ENCODE peak calls at places on chromosomes 5 and 9, in seven cellular contexts. D is K562, H is SK-N-SH, I is transverse colon, G is sigmoid colon, U is HCT116, J is prostate gland. O is an unnamed sample.

GRCh38 chr5:9046756-9047481 is 499.0 kb downstream of the SEMA5A start:
- DNase-seq in D (no peak), H (no peak), I (no peak), G (no peak), U (no peak), J (no peak), O (peak; percentile 55)

GRCh38 chr5:68315679-68316271 is 100.2 kb downstream of the PIK3R1 start:
- DNase-seq in D (no peak), H (no peak), I (peak; percentile 24), G (no peak), U (no peak), J (no peak), O (no peak)

GRCh38 chr9:215631-216155 is 1.0 kb downstream of the DOCK8 start:
- DNase-seq in D (no peak), H (no peak), I (no peak), G (no peak), U (no peak), J (no peak), O (no peak)

GRCh38 chr5:74685979-74686631 is 1.1 kb downstream of the HEXB start:
- DNase-seq in D (peak; percentile 64), H (peak; percentile 21), I (no peak), G (no peak), U (no peak), J (no peak), O (peak; percentile 32)

GRCh38 chr5:54083851-54084250 is 226.5 kb downstream of the ARL15 start:
- DNase-seq in D (no peak), H (no peak), I (no peak), G (no peak), U (no peak), J (no peak), O (no peak)

GRCh38 chr5:122112733-122113558 is 16.4 kb upstream of the ZNF474 start:
- DNase-seq in D (peak; percentile 93), H (no peak), I (no peak), G (no peak), U (no peak), J (no peak), O (no peak)

GRCh38 chr9:87148391-87149237 is 201.3 kb upstream of the GAS1 start:
- DNase-seq in D (peak; percentile 27), H (peak; percentile 81), I (peak; percentile 52), G (peak; percentile 91), U (no peak), J (peak; percentile 43), O (peak; percentile 69)

GRCh38 chr5:55734658-55735057 is 3.2 kb upstream of the DDX4 start:
- DNase-seq in D (no peak), H (no peak), I (no peak), G (no peak), U (no peak), J (no peak), O (no peak)

GRCh38 chr5:8756498-8757084 is 789.3 kb downstream of the SEMA5A start:
- DNase-seq in D (peak; percentile 3), H (peak; percentile 33), I (peak; percentile 8), G (no peak), U (no peak), J (peak; percentile 19), O (peak; percentile 29)

GRCh38 chr9:93824386-93825294 is 130.5 kb downstream of the BARX1 start:
- DNase-seq in D (no peak), H (peak; percentile 6), I (no peak), G (peak; percentile 24), U (no peak), J (no peak), O (no peak)

GRCh38 chr9:23073136-23073535 is 626.5 kb downstream of the DMRTA1 start:
- DNase-seq in D (no peak), H (no peak), I (no peak), G (no peak), U (no peak), J (no peak), O (peak; percentile 15)

GRCh38 chr5:154110781-154111180 is 72.0 kb downstream of the MFAP3 start:
- DNase-seq in D (no peak), H (no peak), I (no peak), G (no peak), U (no peak), J (no peak), O (no peak)

GRCh38 chr5:125894383-125894782 is 528.8 kb upstream of the GRAMD2B start:
- DNase-seq in D (no peak), H (no peak), I (no peak), G (no peak), U (no peak), J (peak; percentile 15), O (no peak)

GRCh38 chr5:14569948-14570691 is 11.5 kb upstream of the OTULINL start:
- DNase-seq in D (no peak), H (no peak), I (no peak), G (no peak), U (no peak), J (no peak), O (no peak)

GRCh38 chr5:160088805-160089204 is 30.4 kb downstream of the PWWP2A start:
- DNase-seq in D (no peak), H (no peak), I (no peak), G (no peak), U (no peak), J (no peak), O (no peak)

GRCh38 chr5:116763987-116764866 is 189.6 kb upstream of the SEMA6A start:
- DNase-seq in D (no peak), H (no peak), I (no peak), G (no peak), U (no peak), J (no peak), O (no peak)

GRCh38 chr5:116764941-116765340 is 190.3 kb upstream of the SEMA6A start:
- DNase-seq in D (no peak), H (no peak), I (no peak), G (no peak), U (no peak), J (no peak), O (no peak)

GRCh38 chr5:116769470-116769869 is 194.8 kb upstream of the SEMA6A start:
- DNase-seq in D (no peak), H (no peak), I (no peak), G (no peak), U (no peak), J (no peak), O (no peak)

GRCh38 chr5:116765441-116765840 is 190.8 kb upstream of the SEMA6A start:
- DNase-seq in D (no peak), H (no peak), I (no peak), G (no peak), U (no peak), J (no peak), O (no peak)

GRCh38 chr5:116766470-116766947 is 191.9 kb upstream of the SEMA6A start:
- DNase-seq in D (peak; percentile 31), H (no peak), I (no peak), G (peak; percentile 77), U (peak; percentile 69), J (no peak), O (no peak)
- TF ChIP-seq POLR2AphosphoS5 in D (no peak), H (no peak), I (no peak), G (no peak), U (peak; percentile 45), J (no peak), O (no peak)

DNA sequence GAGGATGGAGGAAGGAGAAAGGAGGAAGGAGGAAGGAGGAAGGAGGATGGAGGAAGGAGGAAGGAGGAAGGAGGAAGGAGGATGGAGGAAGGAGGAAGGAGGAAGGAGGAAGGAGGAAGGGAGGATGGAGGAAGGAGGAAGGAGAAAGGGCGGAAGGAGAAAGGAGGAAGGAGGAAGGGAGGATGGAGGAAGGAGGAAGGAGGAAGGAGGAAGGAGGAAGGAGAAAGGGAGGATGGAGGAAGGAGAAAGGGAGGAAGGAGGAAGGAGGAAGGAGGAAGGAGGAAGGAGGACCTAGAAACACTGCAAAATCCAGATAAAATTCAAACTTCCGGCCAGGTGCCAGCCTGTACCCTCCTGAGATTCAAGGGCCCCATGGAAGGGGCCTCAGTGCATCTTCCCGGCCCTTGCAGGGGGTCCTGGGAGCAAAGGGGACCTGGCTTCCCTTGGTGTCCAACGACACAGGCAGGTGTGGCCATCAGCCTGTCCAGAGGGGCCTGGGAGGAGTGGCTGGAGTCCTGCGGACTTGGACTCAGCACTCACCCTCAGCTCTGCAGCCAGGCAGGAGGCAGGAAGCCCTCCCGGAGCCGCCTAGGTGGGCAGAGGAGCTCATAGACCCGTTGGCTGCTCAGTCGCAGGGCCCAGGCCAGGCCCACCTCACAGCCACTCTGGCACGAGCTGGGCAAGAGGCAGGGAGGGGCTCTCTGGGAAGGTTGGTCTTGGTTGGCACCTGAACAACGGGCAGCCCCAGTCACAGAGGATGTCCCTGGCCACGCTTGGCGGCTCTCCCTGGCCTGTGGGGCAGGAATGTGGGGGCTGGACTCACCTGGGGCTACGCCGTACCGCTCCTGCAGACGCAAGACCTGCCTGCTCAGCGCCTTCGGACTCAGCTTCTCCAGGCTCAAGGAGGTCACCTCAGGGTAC is 53.6 kb upstream of the NRARP start:
- DNase-seq in D (no peak), H (no peak), I (no peak), G (no peak), U (no peak), J (no peak), O (no peak)
- H3K4me1 ChIP-seq in D (peaks cover 36% of the 10 kb centered on the region), H (no peaks in the 10 kb centered on the region), I (no peaks in the 10 kb centered on the region), G (no peaks in the 10 kb centered on the region), U (no peaks in the 10 kb centered on the region), J (no peaks in the 10 kb centered on the region), O (peaks cover 16% of the 10 kb centered on the region)

GRCh38 chr9:37410969-37411785 is 11.3 kb upstream of the GRHPR start:
- DNase-seq in D (peak; percentile 72), H (no peak), I (no peak), G (no peak), U (no peak), J (no peak), O (no peak)
- TF ChIP-seq POLR2AphosphoS5 in D (no peak), H (no peak), I (no peak), G (no peak), U (no peak), J (no peak), O (no peak)

DNA sequence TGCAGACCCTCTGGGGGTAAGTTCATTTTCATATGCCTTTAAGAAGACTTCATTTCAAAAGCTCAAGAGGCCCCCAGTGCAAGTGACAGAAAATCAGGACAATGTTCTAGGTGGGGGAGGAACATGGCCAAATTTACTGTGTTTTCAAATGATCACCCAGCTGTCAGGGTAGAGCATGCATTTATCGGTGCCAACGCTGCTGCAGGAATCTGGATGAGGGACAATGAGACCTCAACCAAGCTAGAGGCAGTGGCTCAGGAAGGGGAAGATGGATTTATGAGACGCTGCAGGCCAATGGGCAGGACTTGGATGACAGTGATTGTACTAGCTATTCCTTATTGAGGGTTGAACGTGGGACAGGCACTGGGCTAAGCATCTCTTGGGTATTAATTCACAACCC is 278.4 kb downstream of the ASTN2 start:
- DNase-seq in D (no peak), H (no peak), I (no peak), G (no peak), U (no peak), J (no peak), O (no peak)
- H3K4me1 ChIP-seq in D (no peaks in the 10 kb centered on the region), H (no peaks in the 10 kb centered on the region), I (no peaks in the 10 kb centered on the region), G (no peaks in the 10 kb centered on the region), U (no peaks in the 10 kb centered on the region), J (no peaks in the 10 kb centered on the region), O (no peaks in the 10 kb centered on the region)

DNA sequence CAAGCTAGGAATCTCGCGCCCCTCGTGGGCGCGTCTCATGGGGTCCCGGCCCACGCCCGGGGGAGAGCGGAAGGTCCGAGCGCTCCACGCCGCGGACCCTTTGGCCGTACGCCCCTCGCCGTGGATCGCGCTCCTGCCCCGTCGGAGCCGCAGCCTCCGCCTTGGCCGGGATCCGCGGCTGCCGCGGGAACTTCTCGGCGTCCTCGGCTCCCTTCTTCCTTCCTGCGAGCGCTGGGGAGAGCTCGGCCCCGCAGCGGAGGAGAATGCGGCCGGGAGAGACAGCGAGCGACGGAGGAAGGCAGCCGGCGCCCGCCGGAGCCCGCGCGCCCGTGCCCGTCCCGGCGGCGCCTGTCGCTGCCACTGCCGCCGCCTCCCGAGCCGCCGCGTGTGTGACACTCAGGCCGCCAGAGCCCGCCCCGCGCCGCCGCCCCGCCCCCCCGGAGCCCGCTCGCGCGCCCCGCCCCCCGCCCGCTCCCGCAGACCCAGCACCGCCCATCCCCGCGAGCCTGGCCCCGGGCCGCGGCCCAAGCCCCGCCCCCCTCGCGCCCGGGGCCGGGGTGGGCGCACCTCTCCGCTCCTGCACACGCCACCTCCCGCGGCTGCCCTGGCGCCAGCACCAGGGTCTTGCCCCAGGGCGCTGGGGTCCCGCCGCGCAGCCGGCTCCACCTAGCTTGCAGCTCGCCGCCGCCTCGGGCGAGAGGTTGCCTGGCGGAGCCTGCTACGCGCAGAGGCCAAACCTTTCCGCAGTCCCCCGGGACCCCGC is at the start of gene SHB:
- DNase-seq in D (peak; percentile 89), H (peak; percentile 95), I (peak; percentile 88), G (peak; percentile 88), U (no peak), J (peak; percentile 81), O (peak; percentile 63)
- TF ChIP-seq POLR2AphosphoS5 in D (no peak), H (peak; percentile 9), I (peak; percentile 53), G (no peak), U (peak; percentile 80), J (no peak), O (peak; percentile 85)